ENCODE peak calls at places on chromosome 22, in four cellular contexts. One of them, this sample, is unnamed.

GRCh38 chr22:41286639-41287091 is 678 bp upstream of the RANGAP1 start:
- DNase-seq in naive thymus-derived CD4-positive, alpha-beta T cell: peak
- DNase-seq in thoracic aorta: no peak
- DNase-seq in tibial nerve: peak
- DNase-seq in this sample: peak

GRCh38 chr22:25795437-25795836 is 53.4 kb downstream of the MYO18B start:
- DNase-seq in naive thymus-derived CD4-positive, alpha-beta T cell: no peak
- DNase-seq in tibial nerve: no peak
- DNase-seq in thoracic aorta: no peak
- DNase-seq in this sample: no peak

GRCh38 chr22:46632646-46633249 is 12.6 kb downstream of the GRAMD4 start:
- DNase-seq in tibial nerve: no peak
- DNase-seq in naive thymus-derived CD4-positive, alpha-beta T cell: no peak
- DNase-seq in thoracic aorta: no peak
- DNase-seq in this sample: no peak

GRCh38 chr22:26604368-26604767 is 13.5 kb downstream of the CRYBB1 start:
- DNase-seq in tibial nerve: no peak
- DNase-seq in thoracic aorta: no peak
- DNase-seq in naive thymus-derived CD4-positive, alpha-beta T cell: no peak
- DNase-seq in this sample: no peak

GRCh38 chr22:48714231-48714630 is 1113.4 kb downstream of the BRD1 start:
- DNase-seq in thoracic aorta: no peak
- DNase-seq in naive thymus-derived CD4-positive, alpha-beta T cell: no peak
- DNase-seq in tibial nerve: no peak
- DNase-seq in this sample: no peak

GRCh38 chr22:46996595-46997310 is 234.3 kb downstream of the TBC1D22A start:
- DNase-seq in naive thymus-derived CD4-positive, alpha-beta T cell: no peak
- DNase-seq in tibial nerve: no peak
- DNase-seq in thoracic aorta: no peak
- DNase-seq in this sample: no peak

GRCh38 chr22:25896098-25896497 is 154.1 kb downstream of the MYO18B start:
- DNase-seq in tibial nerve: no peak
- DNase-seq in naive thymus-derived CD4-positive, alpha-beta T cell: no peak
- DNase-seq in thoracic aorta: no peak
- DNase-seq in this sample: no peak

GRCh38 chr22:23222033-23222840 is 41.9 kb downstream of the BCR start:
- DNase-seq in tibial nerve: no peak
- DNase-seq in thoracic aorta: no peak
- DNase-seq in naive thymus-derived CD4-positive, alpha-beta T cell: no peak
- DNase-seq in this sample: no peak

GRCh38 chr22:23033116-23033905 is 37.0 kb upstream of the GNAZ start:
- DNase-seq in naive thymus-derived CD4-positive, alpha-beta T cell: no peak
- DNase-seq in thoracic aorta: no peak
- DNase-seq in tibial nerve: no peak
- DNase-seq in this sample: no peak

GRCh38 chr22:42881982-42882656 is 25.0 kb upstream of the ARFGAP3 start:
- DNase-seq in thoracic aorta: no peak
- DNase-seq in tibial nerve: no peak
- DNase-seq in naive thymus-derived CD4-positive, alpha-beta T cell: no peak
- DNase-seq in this sample: no peak

GRCh38 chr22:24433868-24434471 is 6.6 kb downstream of the ADORA2A start:
- DNase-seq in naive thymus-derived CD4-positive, alpha-beta T cell: no peak
- DNase-seq in thoracic aorta: no peak
- DNase-seq in tibial nerve: peak
- DNase-seq in this sample: no peak

GRCh38 chr22:30438559-30438958 is 13.0 kb downstream of the MTFP1 start:
- DNase-seq in naive thymus-derived CD4-positive, alpha-beta T cell: no peak
- DNase-seq in thoracic aorta: no peak
- DNase-seq in tibial nerve: no peak
- DNase-seq in this sample: no peak

GRCh38 chr22:30433773-30434172 is 8.2 kb downstream of the MTFP1 start:
- DNase-seq in thoracic aorta: no peak
- DNase-seq in naive thymus-derived CD4-positive, alpha-beta T cell: no peak
- DNase-seq in tibial nerve: no peak
- DNase-seq in this sample: no peak

GRCh38 chr22:30434775-30435315 is 9.3 kb downstream of the MTFP1 start:
- DNase-seq in thoracic aorta: no peak
- DNase-seq in tibial nerve: no peak
- DNase-seq in naive thymus-derived CD4-positive, alpha-beta T cell: no peak
- DNase-seq in this sample: no peak

GRCh38 chr22:30435674-30436126 is 10.1 kb downstream of the MTFP1 start:
- DNase-seq in thoracic aorta: no peak
- DNase-seq in naive thymus-derived CD4-positive, alpha-beta T cell: peak
- DNase-seq in tibial nerve: no peak
- DNase-seq in this sample: peak

DNA sequence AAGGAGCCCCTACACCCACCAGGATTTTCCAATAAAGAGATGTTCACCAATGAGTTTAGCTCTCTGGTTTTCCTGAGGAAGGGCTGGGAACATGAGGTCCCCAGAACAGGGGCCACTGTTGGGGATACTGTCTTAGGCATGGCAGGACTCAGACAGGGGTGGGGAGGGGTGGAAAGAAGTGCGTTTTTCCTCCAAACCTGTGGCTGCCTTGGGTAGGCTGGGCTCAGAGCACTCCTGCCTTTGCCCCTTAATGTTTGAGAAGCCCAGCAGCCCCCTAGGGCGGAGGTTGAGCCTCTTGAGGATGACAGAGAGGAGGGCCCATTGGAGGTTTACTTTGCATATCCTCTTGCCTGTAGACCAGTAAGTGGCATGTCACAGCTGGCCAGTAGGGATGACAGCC is 10.6 kb downstream of the MTFP1 start:
- DNase-seq in naive thymus-derived CD4-positive, alpha-beta T cell: no peak
- DNase-seq in thoracic aorta: no peak
- DNase-seq in tibial nerve: no peak
- DNase-seq in this sample: no peak
- H3K27ac ChIP-seq in naive thymus-derived CD4-positive, alpha-beta T cell: peak
- H3K27ac ChIP-seq in thoracic aorta: no peak
- H3K27ac ChIP-seq in tibial nerve: peak
- H3K27ac ChIP-seq in this sample: peak

DNA sequence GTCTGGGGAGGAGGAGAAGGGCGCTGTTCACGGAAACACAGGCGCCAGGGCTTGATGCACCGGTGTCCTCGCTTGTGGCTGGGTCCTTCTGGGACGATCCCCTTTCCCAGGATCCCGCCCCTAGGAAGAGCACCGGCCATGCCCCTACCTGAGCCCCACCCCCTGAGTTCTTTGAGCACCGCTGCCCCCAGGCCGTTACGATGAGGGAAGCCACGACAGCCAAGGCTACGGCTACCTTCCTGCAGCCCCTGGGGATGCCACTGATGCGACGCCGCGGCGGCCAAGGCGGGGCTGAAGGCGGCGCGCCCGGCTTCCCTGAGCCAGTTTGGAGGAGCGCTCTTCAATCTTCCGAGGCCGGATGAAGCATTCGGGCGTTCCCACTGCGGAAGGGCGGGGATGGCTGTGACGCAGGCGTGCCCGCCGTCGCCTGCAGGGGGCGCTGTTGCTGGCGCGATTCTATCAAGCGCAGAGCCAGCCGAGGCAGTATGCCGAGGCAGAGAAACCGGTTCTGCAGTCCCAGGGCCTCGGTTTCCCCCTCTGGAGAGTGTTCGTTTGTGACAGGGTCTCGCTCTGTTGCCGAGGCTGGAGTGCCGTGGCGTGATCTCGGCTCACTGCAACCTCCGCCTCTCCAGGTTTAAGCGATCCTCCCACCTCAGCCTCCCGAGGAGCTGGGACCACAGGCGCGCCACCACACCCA is 9.7 kb upstream of the NEFH start:
- DNase-seq in thoracic aorta: no peak
- DNase-seq in tibial nerve: no peak
- DNase-seq in naive thymus-derived CD4-positive, alpha-beta T cell: peak
- DNase-seq in this sample: peak
- H3K4me3 ChIP-seq in thoracic aorta: peak
- H3K4me3 ChIP-seq in tibial nerve: no peak
- H3K4me3 ChIP-seq in naive thymus-derived CD4-positive, alpha-beta T cell: peak
- H3K4me3 ChIP-seq in this sample: no peak

DNA sequence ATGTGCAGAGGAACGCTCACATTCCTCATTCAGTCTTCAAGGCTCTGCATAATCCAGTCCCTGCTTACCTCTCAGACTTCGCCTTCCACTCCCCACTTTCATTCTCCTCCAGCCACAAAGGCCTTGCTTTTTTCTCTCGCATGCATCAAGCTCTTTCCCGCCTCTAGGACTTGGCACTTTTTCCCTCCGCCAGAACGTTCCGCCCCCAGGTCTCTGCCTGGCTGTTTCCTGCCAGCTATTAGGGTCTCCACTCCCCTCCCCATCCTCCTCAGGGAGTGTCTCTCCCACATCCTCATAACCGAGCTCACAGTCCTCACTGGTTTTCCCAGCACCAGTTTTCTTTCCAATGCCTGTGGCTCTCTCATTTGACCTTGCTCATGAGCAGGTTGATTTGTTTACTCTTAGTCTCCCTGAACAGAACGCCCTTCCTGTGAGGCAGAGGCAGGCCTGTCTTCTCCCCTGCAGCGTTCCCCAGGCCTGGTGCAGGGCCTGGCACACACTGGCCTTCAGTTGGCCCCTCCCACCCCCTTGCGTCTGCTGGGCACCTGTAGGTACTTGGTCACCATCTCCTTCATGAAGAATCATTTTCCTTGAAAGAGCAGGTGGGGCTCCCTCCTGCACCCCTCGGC is 75.2 kb downstream of the RTL6 start:
- DNase-seq in naive thymus-derived CD4-positive, alpha-beta T cell: no peak
- DNase-seq in thoracic aorta: no peak
- DNase-seq in tibial nerve: no peak
- DNase-seq in this sample: no peak
- H3K27ac ChIP-seq in naive thymus-derived CD4-positive, alpha-beta T cell: no peak
- H3K27ac ChIP-seq in thoracic aorta: no peak
- H3K27ac ChIP-seq in tibial nerve: no peak
- H3K27ac ChIP-seq in this sample: no peak

GRCh38 chr22:45402466-45402865 is 10.9 kb downstream of the SMC1B start:
- DNase-seq in thoracic aorta: no peak
- DNase-seq in naive thymus-derived CD4-positive, alpha-beta T cell: no peak
- DNase-seq in tibial nerve: no peak
- DNase-seq in this sample: no peak

GRCh38 chr22:45397806-45398205 is 15.6 kb downstream of the SMC1B start:
- DNase-seq in thoracic aorta: no peak
- DNase-seq in tibial nerve: no peak
- DNase-seq in naive thymus-derived CD4-positive, alpha-beta T cell: no peak
- DNase-seq in this sample: no peak

GRCh38 chr22:45398214-45398613 is 15.2 kb downstream of the SMC1B start:
- DNase-seq in tibial nerve: no peak
- DNase-seq in thoracic aorta: no peak
- DNase-seq in naive thymus-derived CD4-positive, alpha-beta T cell: no peak
- DNase-seq in this sample: no peak

GRCh38 chr22:45400046-45400445 is 13.4 kb downstream of the SMC1B start:
- DNase-seq in tibial nerve: no peak
- DNase-seq in thoracic aorta: no peak
- DNase-seq in naive thymus-derived CD4-positive, alpha-beta T cell: no peak
- DNase-seq in this sample: no peak
- H3K4me3 ChIP-seq in tibial nerve: no peak
- H3K4me3 ChIP-seq in thoracic aorta: no peak
- H3K4me3 ChIP-seq in naive thymus-derived CD4-positive, alpha-beta T cell: no peak
- H3K4me3 ChIP-seq in this sample: no peak

DNA sequence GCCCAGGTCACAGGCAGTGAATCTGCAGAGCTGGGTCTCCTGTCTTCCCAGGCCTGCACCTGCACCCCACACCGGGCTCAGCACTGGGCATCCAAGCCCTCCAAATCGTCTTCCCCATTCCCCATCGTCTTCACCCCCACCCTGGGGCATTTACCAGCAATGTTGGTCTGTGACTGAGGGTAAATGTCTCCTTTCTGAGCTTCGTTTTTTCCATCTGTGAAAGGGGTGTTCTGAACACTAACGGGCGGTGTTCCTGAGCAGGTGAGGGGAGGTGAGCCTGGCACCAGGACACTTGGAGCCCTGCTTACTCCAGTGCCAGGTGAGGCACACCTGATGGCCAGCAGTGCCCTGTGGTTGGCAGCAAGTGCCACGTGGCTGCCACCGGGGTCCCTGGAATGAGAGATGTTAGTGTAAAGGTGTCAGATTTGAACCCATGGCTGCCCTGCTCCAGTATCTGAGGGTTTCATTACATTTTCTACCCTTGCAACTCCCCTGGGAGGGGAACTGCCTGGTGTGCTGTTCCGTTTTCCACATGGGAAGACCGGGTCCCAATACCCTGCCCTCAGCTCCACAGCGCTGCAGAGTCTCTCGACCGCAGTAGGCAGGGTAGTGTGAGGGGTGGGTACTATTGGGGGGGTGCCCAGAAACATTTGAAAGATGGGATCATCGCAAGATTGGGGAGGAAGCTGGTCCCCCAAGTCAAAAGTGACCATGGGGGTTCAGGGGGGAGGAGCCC is 1.9 kb downstream of the CDC42EP1 start:
- DNase-seq in thoracic aorta: no peak
- DNase-seq in tibial nerve: no peak
- DNase-seq in naive thymus-derived CD4-positive, alpha-beta T cell: no peak
- DNase-seq in this sample: no peak
- H3K27ac ChIP-seq in thoracic aorta: peak
- H3K27ac ChIP-seq in tibial nerve: peak
- H3K27ac ChIP-seq in naive thymus-derived CD4-positive, alpha-beta T cell: no peak
- H3K27ac ChIP-seq in this sample: no peak

GRCh38 chr22:36378080-36378788 is 9.5 kb downstream of the MYH9 start:
- DNase-seq in naive thymus-derived CD4-positive, alpha-beta T cell: no peak
- DNase-seq in thoracic aorta: no peak
- DNase-seq in tibial nerve: no peak
- DNase-seq in this sample: no peak

GRCh38 chr22:36376265-36376664 is 11.5 kb downstream of the MYH9 start:
- DNase-seq in naive thymus-derived CD4-positive, alpha-beta T cell: no peak
- DNase-seq in tibial nerve: no peak
- DNase-seq in thoracic aorta: no peak
- DNase-seq in this sample: no peak

GRCh38 chr22:36374603-36375024 is 13.2 kb downstream of the MYH9 start:
- DNase-seq in naive thymus-derived CD4-positive, alpha-beta T cell: no peak
- DNase-seq in thoracic aorta: no peak
- DNase-seq in tibial nerve: no peak
- DNase-seq in this sample: peak

GRCh38 chr22:36375071-36375980 is 12.4 kb downstream of the MYH9 start:
- DNase-seq in tibial nerve: no peak
- DNase-seq in naive thymus-derived CD4-positive, alpha-beta T cell: no peak
- DNase-seq in thoracic aorta: no peak
- DNase-seq in this sample: no peak

DNA sequence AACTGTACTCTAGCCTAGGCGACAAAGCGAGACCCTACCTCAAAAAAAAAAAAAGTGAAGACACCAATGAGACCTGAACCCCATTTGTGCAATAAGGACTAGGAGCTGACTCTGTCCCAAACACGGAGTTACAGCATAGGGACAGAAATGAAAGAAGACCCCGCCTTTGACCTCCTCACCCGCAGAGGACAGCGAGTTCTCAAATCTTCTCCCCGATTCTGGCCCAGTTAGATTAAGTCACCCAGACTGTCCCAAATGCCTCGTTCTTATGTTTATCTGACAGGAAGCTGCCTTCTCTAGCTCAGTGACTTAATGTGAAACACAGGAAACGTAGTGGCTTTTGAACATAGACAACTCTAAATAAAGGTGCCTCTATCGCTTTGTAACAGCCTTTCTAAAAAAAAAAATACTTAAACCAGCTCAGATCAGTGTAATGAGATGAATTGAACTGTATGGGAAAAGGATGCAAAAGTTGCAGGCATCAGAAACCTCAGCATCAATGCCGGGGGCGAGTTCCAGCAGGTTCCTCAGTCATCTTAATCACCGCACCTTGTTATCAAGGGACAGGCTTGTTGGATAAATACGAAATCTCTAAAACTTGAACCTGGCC is 10.6 kb downstream of the MYH9 start:
- DNase-seq in thoracic aorta: no peak
- DNase-seq in naive thymus-derived CD4-positive, alpha-beta T cell: no peak
- DNase-seq in tibial nerve: no peak
- DNase-seq in this sample: no peak
- H3K4me3 ChIP-seq in thoracic aorta: peak
- H3K4me3 ChIP-seq in naive thymus-derived CD4-positive, alpha-beta T cell: peak
- H3K4me3 ChIP-seq in tibial nerve: no peak
- H3K4me3 ChIP-seq in this sample: peak

GRCh38 chr22:38088723-38089473 is 4.9 kb upstream of the SLC16A8 start:
- DNase-seq in tibial nerve: no peak
- DNase-seq in thoracic aorta: no peak
- DNase-seq in naive thymus-derived CD4-positive, alpha-beta T cell: no peak
- DNase-seq in this sample: no peak
- H3K27ac ChIP-seq in tibial nerve: peak
- H3K27ac ChIP-seq in thoracic aorta: no peak
- H3K27ac ChIP-seq in naive thymus-derived CD4-positive, alpha-beta T cell: no peak
- H3K27ac ChIP-seq in this sample: no peak